ENCODE peak calls at places on chromosomes 1 and 21, in five cellular contexts. A is left ventricle myocardium inferior, O is RWPE1, K is tibial artery, T is Panc1. F is an unnamed sample.

GRCh38 chr1:16077430-16078245 is 4.2 kb upstream of the FAM131C start:
- DNase-seq in A (no peak), O (no peak), K (no peak), T (no peak), F (no peak)

GRCh38 chr1:42944207-42944928 is 14.3 kb downstream of the SLC2A1 start:
- DNase-seq in A (peak; percentile 77), O (no peak), K (peak; percentile 89), T (no peak), F (no peak)

GRCh38 chr1:154784924-154785531 is 85.1 kb downstream of the KCNN3 start:
- DNase-seq in A (no peak), O (no peak), K (peak; percentile 40), T (no peak), F (no peak)

GRCh38 chr1:113452921-113453770 is 62.8 kb downstream of the MAGI3 start:
- DNase-seq in A (no peak), O (peak; percentile 38), K (no peak), T (no peak), F (no peak)

GRCh38 chr21:35377505-35378090 is 328.5 kb upstream of the RUNX1 start:
- DNase-seq in A (no peak), O (no peak), K (no peak), T (no peak), F (no peak)

GRCh38 chr1:200493344-200493743 is 83.5 kb upstream of the ZNF281 start:
- DNase-seq in A (no peak), O (no peak), K (no peak), T (no peak), F (no peak)

GRCh38 chr1:230323686-230324085 is 102.4 kb downstream of the PGBD5 start:
- DNase-seq in A (no peak), O (no peak), K (no peak), T (no peak), F (no peak)

GRCh38 chr1:38817958-38818705 is 41.4 kb downstream of the RRAGC start:
- DNase-seq in A (no peak), O (peak; percentile 41), K (no peak), T (no peak), F (peak; percentile 61)

GRCh38 chr1:119910617-119911016 is 14.3 kb upstream of the ADAM30 start:
- DNase-seq in A (no peak), O (no peak), K (no peak), T (no peak), F (no peak)

GRCh38 chr21:45891388-45892155 is 90.0 kb upstream of the COL6A1 start:
- DNase-seq in A (no peak), O (no peak), K (no peak), T (no peak), F (peak; percentile 33)

GRCh38 chr1:182391028-182391361 is 595 bp downstream of the GLUL start:
- DNase-seq in A (no peak), O (no peak), K (no peak), T (no peak), F (peak; percentile 48)

GRCh38 chr1:231518485-231519035 is 9.9 kb upstream of the TSNAX start:
- DNase-seq in A (no peak), O (no peak), K (no peak), T (no peak), F (no peak)

GRCh38 chr1:22055463-22055862 is 3.0 kb downstream of the CDC42 start:
- DNase-seq in A (no peak), O (no peak), K (no peak), T (no peak), F (no peak)

GRCh38 chr1:63277195-63278192 is 44.9 kb upstream of the FOXD3 start:
- DNase-seq in A (no peak), O (no peak), K (no peak), T (no peak), F (no peak)

GRCh38 chr1:15038232-15039016 is 115.1 kb upstream of the TMEM51 start:
- DNase-seq in A (no peak), O (no peak), K (no peak), T (peak; percentile 42), F (no peak)
- TF ChIP-seq CTCF in A (no peak), O (no peak), K (no peak), T (peak; percentile 80), F (no peak)

DNA sequence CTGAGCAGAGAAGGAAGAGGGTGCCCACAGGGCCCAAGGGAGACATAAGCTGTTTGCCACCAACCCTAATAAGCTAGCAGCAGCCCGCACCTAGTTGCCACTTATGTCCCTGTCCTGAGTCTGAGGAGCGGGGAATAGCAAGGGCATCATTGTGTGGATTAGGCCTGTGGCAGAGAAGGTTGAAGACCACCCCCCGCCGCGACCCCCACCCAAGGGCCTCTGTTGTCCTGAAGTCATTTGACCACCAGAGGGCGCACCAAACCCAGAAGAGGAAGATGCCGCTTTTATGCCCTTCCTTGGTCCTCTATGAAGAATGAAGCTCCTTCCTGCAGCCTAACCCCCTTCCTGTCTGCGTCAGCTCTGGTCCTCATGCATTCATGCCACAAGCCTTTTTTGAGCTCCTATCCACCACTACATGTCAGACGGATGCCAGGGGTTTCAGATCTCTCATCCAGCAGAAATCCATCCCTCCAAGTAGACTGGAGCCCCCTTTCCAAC is 16.6 kb downstream of the RHBG start:
- DNase-seq in A (peak; percentile 41), O (peak; percentile 66), K (no peak), T (peak; percentile 20), F (peak; percentile 61)
- H3K27ac ChIP-seq in A (no peak overlapping the region), O (no peak overlapping the region), K (no peak overlapping the region), T (no peak overlapping the region), F (no peak overlapping the region)

GRCh38 chr1:47180603-47181094 is 9.2 kb downstream of the PDZK1IP1 start:
- DNase-seq in A (no peak), O (no peak), K (no peak), T (no peak), F (no peak)

GRCh38 chr1:47183308-47184089 is 6.3 kb downstream of the PDZK1IP1 start:
- DNase-seq in A (no peak), O (no peak), K (peak; percentile 56), T (no peak), F (no peak)

GRCh38 chr1:47181095-47181954 is 8.5 kb downstream of the PDZK1IP1 start:
- DNase-seq in A (no peak), O (no peak), K (peak; percentile 55), T (no peak), F (no peak)

GRCh38 chr1:47182681-47183235 is 7.1 kb downstream of the PDZK1IP1 start:
- DNase-seq in A (no peak), O (no peak), K (no peak), T (no peak), F (no peak)

GRCh38 chr1:47181955-47182680 is 7.7 kb downstream of the PDZK1IP1 start:
- DNase-seq in A (no peak), O (peak; percentile 49), K (no peak), T (no peak), F (no peak)
- TF ChIP-seq CTCF in A (no peak), O (no peak), K (no peak), T (no peak), F (no peak)

GRCh38 chr1:14167889-14168288 is 430.6 kb upstream of the KAZN start:
- DNase-seq in A (no peak), O (no peak), K (no peak), T (no peak), F (no peak)
- H3K27ac ChIP-seq in A (no peak overlapping the region), O (no peak overlapping the region), K (no peak overlapping the region), T (no peak overlapping the region), F (no peak overlapping the region)